ENCODE peak calls at places on chromosome 3, in eight cellular contexts. T, A, L, K, C, B, E and Z are unnamed samples.
A peak's percentile ranks its signal among the peaks of the same experiment; 100 is the strongest.

GRCh38 chr3:18423401-18424212 is 1.5 kb downstream of the SATB1 start:
- DNase-seq in K (peak; percentile 44), B (no peak), A (peak; percentile 64), E (peak; percentile 66), T (peak; percentile 19), C (peak; percentile 59), L (no peak), Z (peak; percentile 47)

GRCh38 chr3:71219744-71220638 is 363.5 kb downstream of the FOXP1 start:
- DNase-seq in C (no peak), K (no peak), L (no peak), B (no peak), A (no peak), E (no peak), T (no peak), Z (no peak)

GRCh38 chr3:60957541-60957940 is 293.7 kb downstream of the FHIT start:
- DNase-seq in B (no peak), A (no peak), C (no peak), E (no peak), T (no peak), L (no peak), K (no peak), Z (no peak)

GRCh38 chr3:186277268-186277909 is 84.6 kb downstream of the DGKG start:
- DNase-seq in T (peak; percentile 41), A (peak; percentile 79), L (no peak), E (peak; percentile 46), C (peak; percentile 82), B (peak; percentile 14), K (peak; percentile 23), Z (no peak)

GRCh38 chr3:194840661-194841514 is 155.2 kb downstream of the FAM43A start:
- DNase-seq in E (no peak), A (peak; percentile 83), L (no peak), T (peak; percentile 25), K (no peak), C (no peak), B (no peak), Z (no peak)

GRCh38 chr3:123092243-123092642 is 25.4 kb downstream of the PDIA5 start:
- DNase-seq in L (no peak), K (no peak), B (no peak), C (no peak), A (no peak), E (no peak), T (no peak), Z (no peak)

GRCh38 chr3:28972921-28973320 is 307.9 kb upstream of the RBMS3 start:
- DNase-seq in T (no peak), L (no peak), K (no peak), C (peak; percentile 21), B (no peak), A (no peak), E (no peak), Z (no peak)

GRCh38 chr3:3509665-3510064 is 289.6 kb upstream of the LRRN1 start:
- DNase-seq in T (no peak), K (no peak), B (no peak), E (no peak), A (no peak), L (no peak), C (no peak), Z (no peak)

GRCh38 chr3:134638385-134639020 is 12.3 kb downstream of the KY start:
- DNase-seq in A (no peak), E (no peak), L (peak; percentile 70), C (no peak), B (peak; percentile 26), T (no peak), K (peak; percentile 35), Z (no peak)

GRCh38 chr3:195570344-195570743 is 13.4 kb downstream of the APOD start:
- DNase-seq in E (no peak), B (no peak), K (no peak), C (no peak), T (no peak), A (no peak), L (no peak), Z (no peak)

GRCh38 chr3:126958638-126959085 is 24.3 kb upstream of the PLXNA1 start:
- DNase-seq in B (no peak), C (no peak), T (no peak), L (no peak), K (no peak), E (no peak), A (no peak), Z (no peak)

GRCh38 chr3:126961191-126961790 is 21.6 kb upstream of the PLXNA1 start:
- DNase-seq in L (no peak), A (peak; percentile 75), E (peak; percentile 69), B (peak; percentile 85), C (peak; percentile 97), K (no peak), T (no peak), Z (no peak)

GRCh38 chr3:126959144-126959920 is 23.6 kb upstream of the PLXNA1 start:
- DNase-seq in C (no peak), K (no peak), T (no peak), B (no peak), L (no peak), A (no peak), E (no peak), Z (no peak)

GRCh38 chr3:126960604-126960995 is 22.3 kb upstream of the PLXNA1 start:
- DNase-seq in A (no peak), L (no peak), K (no peak), E (no peak), C (no peak), B (no peak), T (no peak), Z (no peak)

DNA sequence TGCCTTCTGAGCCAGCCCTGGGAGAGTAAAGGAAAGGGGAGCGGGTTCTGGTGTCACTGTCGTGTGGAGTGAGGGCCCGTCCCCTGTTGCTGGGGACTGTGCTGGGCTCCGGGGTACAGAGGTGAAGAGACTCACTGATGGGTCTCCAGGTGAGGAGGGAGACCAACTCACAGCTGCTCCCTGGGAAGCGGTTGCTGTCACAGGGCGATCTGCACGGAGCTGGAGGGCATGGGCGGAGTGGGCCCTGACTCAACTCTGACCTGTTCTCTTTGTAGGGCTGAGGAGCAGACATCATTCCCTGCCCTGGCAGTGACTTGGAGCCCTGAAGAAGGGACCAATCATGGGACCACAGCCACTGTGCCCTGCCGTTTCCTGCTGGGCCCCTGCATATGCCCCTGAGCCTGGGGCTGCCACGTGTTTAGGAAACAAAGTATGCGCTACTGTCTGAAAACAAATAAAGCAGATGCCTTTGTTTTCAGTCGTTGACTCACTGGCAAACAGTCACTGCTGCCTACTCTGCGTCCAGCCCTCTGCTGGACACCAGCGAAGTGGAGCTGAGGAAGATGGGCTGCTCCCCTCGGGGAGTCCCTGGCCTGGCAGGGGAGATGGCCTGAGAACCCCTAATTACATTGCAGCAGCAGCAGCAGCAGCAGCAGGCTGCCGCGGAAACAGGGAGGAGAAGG is 22.9 kb upstream of the PLXNA1 start:
- DNase-seq in L (no peak), B (no peak), K (no peak), A (peak; percentile 72), T (no peak), C (peak; percentile 80), E (no peak), Z (no peak)
- TF ChIP-seq CTCF in L (no peak), B (no peak), K (no peak), A (peak; percentile 58), T (no peak), C (peak; percentile 56), E (peak; percentile 6), Z (no peak)

GRCh38 chr3:13776253-13777050 is 103.4 kb downstream of the WNT7A start:
- DNase-seq in A (no peak), B (peak; percentile 50), T (no peak), K (no peak), L (no peak), C (no peak), E (no peak), Z (no peak)
- TF ChIP-seq CTCF in A (no peak), B (no peak), T (no peak), K (peak; percentile 20), L (no peak), C (no peak), E (no peak), Z (no peak)

DNA sequence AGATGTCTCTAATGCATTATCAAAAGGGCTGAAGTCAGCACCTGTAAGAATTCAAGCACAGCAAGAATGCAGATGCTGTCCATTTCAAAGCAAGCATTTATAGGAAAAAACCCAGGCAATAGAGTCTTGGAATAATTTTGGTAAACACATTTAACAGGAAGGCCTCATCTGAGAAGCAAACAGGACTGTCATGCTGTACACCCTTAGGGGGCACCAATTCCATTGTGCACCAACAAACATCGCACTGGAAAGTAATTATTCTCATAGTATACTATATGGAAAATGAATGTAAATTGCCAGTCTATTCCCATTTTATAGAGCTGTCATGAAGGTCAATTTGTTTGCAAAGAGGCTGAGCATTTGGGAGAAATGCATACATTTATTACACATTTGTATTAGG is 247.3 kb upstream of the SUCLG2 start:
- DNase-seq in E (no peak), T (no peak), L (no peak), K (no peak), A (no peak), B (no peak), C (no peak), Z (no peak)
- TF ChIP-seq CTCF in E (no peak), T (no peak), L (no peak), K (peak; percentile 53), A (no peak), B (no peak), C (no peak), Z (peak; percentile 32)

GRCh38 chr3:170355738-170356595 is 1.5 kb upstream of the SKIL start:
- DNase-seq in L (no peak), T (peak; percentile 65), A (peak; percentile 69), C (peak; percentile 25), K (peak; percentile 79), B (peak; percentile 79), E (peak; percentile 40), Z (peak; percentile 39)

GRCh38 chr3:170357176-170357919 is at the start of gene SKIL:
- DNase-seq in A (peak; percentile 98), L (no peak), C (peak; percentile 94), B (peak; percentile 98), T (peak; percentile 100), K (peak; percentile 97), E (peak; percentile 98), Z (peak; percentile 97)

GRCh38 chr3:170356596-170357175 is 829 bp upstream of the SKIL start:
- DNase-seq in A (peak; percentile 88), B (peak; percentile 92), E (peak; percentile 68), C (peak; percentile 71), K (peak; percentile 86), L (no peak), T (peak; percentile 96), Z (peak; percentile 86)

GRCh38 chr3:170359178-170359704 is 1.7 kb downstream of the SKIL start:
- DNase-seq in B (no peak), T (no peak), K (no peak), E (no peak), A (no peak), C (no peak), L (no peak), Z (peak; percentile 7)

GRCh38 chr3:170357920-170358854 is 672 bp downstream of the SKIL start:
- DNase-seq in A (peak; percentile 68), L (no peak), E (peak; percentile 76), K (peak; percentile 89), T (peak; percentile 98), B (peak; percentile 92), C (peak; percentile 43), Z (peak; percentile 84)
- TF ChIP-seq CTCF in A (peak; percentile 27), L (no peak), E (peak; percentile 33), K (peak; percentile 56), T (peak; percentile 86), B (no peak), C (peak; percentile 30), Z (peak; percentile 42)